ENCODE peak calls at places on chromosomes 16 and 17, in six cellular contexts. W is IMR-90, C is gastrocnemius medialis, H is lung, N is body of pancreas, Z is ovary. T is an unnamed sample.

GRCh38 chr16:22977294-22977697 is 163.3 kb downstream of the HS3ST2 start:
- DNase-seq in N (no peak), W (no peak), Z (no peak), H (no peak), C (no peak), T (no peak)

GRCh38 chr16:86901483-86901882 is 323.1 kb downstream of the FOXL1 start:
- DNase-seq in H (no peak), C (no peak), W (peak; percentile 72), N (peak; percentile 16), Z (no peak), T (no peak)

GRCh38 chr16:83713597-83713996 is 94.2 kb upstream of the HSBP1 start:
- DNase-seq in W (no peak), Z (no peak), C (no peak), H (peak; percentile 71), N (no peak), T (no peak)

GRCh38 chr16:11613381-11614303 is 26.9 kb upstream of the LITAF start:
- DNase-seq in C (peak; percentile 44), Z (no peak), N (peak; percentile 34), H (peak; percentile 71), W (no peak), T (no peak)

GRCh38 chr16:89022051-89022836 is 45.2 kb upstream of the CBFA2T3 start:
- DNase-seq in Z (no peak), H (no peak), W (no peak), N (no peak), C (no peak), T (no peak)

GRCh38 chr17:27494192-27495091 is 38.2 kb downstream of the KSR1 start:
- DNase-seq in W (peak; percentile 42), N (peak; percentile 93), H (peak; percentile 83), C (peak; percentile 34), Z (no peak), T (peak; percentile 43)

GRCh38 chr17:72357764-72358365 is 237.0 kb downstream of the SOX9 start:
- DNase-seq in C (no peak), W (peak; percentile 36), N (no peak), Z (no peak), H (no peak), T (no peak)

GRCh38 chr17:47224971-47225370 is 15.8 kb downstream of the MYL4 start:
- DNase-seq in C (no peak), H (no peak), Z (no peak), N (no peak), W (no peak), T (no peak)

GRCh38 chr16:81616321-81617020 is 162.6 kb upstream of the PLCG2 start:
- DNase-seq in C (no peak), H (no peak), N (peak; percentile 47), Z (peak; percentile 66), W (peak; percentile 63), T (peak; percentile 46)

GRCh38 chr16:9518054-9518453 is 426.6 kb downstream of the HAPSTR1 start:
- DNase-seq in Z (no peak), C (no peak), N (peak; percentile 18), W (no peak), H (no peak), T (peak; percentile 20)

GRCh38 chr17:36750316-36750885 is 149.0 kb downstream of the MRM1 start:
- DNase-seq in H (no peak), N (no peak), Z (no peak), W (no peak), C (no peak), T (no peak)

GRCh38 chr17:36749493-36749892 is 148.1 kb downstream of the MRM1 start:
- DNase-seq in N (no peak), H (no peak), W (no peak), C (no peak), Z (no peak), T (no peak)

GRCh38 chr17:36752096-36752888 is 150.9 kb downstream of the MRM1 start:
- DNase-seq in N (no peak), Z (no peak), C (no peak), H (no peak), W (no peak), T (no peak)

GRCh38 chr17:36746654-36747053 is 145.3 kb downstream of the MRM1 start:
- DNase-seq in H (no peak), N (no peak), C (no peak), Z (no peak), W (no peak), T (no peak)

GRCh38 chr17:36747861-36748260 is 146.5 kb downstream of the MRM1 start:
- DNase-seq in H (no peak), Z (no peak), C (no peak), W (no peak), N (no peak), T (no peak)
- TF ChIP-seq CTCF in H (no peak), Z (no peak), C (no peak), W (no peak), N (no peak), T (no peak)

DNA sequence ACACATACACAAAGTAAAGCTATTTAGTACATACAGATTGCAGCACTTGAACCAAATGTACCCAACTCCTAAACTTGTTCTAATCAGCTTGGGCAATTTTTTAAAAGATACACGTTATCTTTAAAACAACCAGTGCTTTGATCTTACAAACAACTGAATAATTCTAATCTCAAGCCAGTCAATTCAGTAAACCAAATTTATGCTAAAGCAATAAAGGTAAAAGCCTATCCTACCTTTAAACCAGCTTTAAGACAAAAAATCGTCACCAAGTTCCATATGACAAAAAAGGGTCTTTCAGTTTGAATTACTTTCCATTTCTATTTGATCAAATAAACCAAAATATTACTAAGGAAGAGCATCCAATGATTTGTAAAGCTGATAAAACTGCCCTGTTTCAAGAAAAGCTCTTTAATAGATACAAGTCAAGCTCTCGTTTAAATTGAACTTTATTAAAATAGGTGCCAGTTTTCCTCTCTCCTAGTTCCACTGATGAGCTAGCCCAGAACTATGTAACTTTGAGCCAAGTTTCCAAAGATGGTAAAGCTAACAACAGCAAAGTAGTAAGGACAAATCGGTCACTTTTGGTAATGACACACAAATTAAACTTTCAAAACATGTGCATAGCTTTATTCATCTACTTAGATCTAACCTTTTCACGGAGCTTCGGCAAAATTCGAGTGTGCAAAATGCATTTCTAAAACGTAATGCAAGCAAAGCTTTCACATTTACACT is 10.2 kb downstream of the CRYBA1 start:
- DNase-seq in C (no peak), Z (no peak), H (no peak), N (no peak), W (peak; percentile 53), T (no peak)
- H3K4me3 ChIP-seq in C (peak overlapping the region; percentile 20), Z (no peak overlapping the region), H (no peak overlapping the region), N (no peak overlapping the region), W (peak overlapping the region; percentile 25), T (no peak overlapping the region)

GRCh38 chr16:85449885-85450245 is 163.3 kb upstream of the GSE1 start:
- DNase-seq in N (no peak), Z (no peak), C (no peak), W (no peak), H (no peak), T (no peak)

GRCh38 chr16:85449195-85449884 is 163.8 kb upstream of the GSE1 start:
- DNase-seq in W (no peak), Z (no peak), H (no peak), C (no peak), N (no peak), T (no peak)

GRCh38 chr16:85446846-85447656 is 166.1 kb upstream of the GSE1 start:
- DNase-seq in N (peak; percentile 70), W (no peak), H (no peak), C (peak; percentile 59), Z (no peak), T (no peak)

GRCh38 chr16:85447657-85448313 is 165.3 kb upstream of the GSE1 start:
- DNase-seq in N (no peak), W (no peak), C (no peak), H (no peak), Z (no peak), T (no peak)

GRCh38 chr16:85448557-85449194 is 164.4 kb upstream of the GSE1 start:
- DNase-seq in C (no peak), W (no peak), N (peak; percentile 90), H (no peak), Z (no peak), T (peak; percentile 49)
- H3K4me1 ChIP-seq in C (peaks cover 25% of the 10 kb centered on the region), W (no peaks in the 10 kb centered on the region), N (peaks cover 40% of the 10 kb centered on the region), H (peaks cover 12% of the 10 kb centered on the region), Z (peaks cover 18% of the 10 kb centered on the region), T (no peaks in the 10 kb centered on the region)

DNA sequence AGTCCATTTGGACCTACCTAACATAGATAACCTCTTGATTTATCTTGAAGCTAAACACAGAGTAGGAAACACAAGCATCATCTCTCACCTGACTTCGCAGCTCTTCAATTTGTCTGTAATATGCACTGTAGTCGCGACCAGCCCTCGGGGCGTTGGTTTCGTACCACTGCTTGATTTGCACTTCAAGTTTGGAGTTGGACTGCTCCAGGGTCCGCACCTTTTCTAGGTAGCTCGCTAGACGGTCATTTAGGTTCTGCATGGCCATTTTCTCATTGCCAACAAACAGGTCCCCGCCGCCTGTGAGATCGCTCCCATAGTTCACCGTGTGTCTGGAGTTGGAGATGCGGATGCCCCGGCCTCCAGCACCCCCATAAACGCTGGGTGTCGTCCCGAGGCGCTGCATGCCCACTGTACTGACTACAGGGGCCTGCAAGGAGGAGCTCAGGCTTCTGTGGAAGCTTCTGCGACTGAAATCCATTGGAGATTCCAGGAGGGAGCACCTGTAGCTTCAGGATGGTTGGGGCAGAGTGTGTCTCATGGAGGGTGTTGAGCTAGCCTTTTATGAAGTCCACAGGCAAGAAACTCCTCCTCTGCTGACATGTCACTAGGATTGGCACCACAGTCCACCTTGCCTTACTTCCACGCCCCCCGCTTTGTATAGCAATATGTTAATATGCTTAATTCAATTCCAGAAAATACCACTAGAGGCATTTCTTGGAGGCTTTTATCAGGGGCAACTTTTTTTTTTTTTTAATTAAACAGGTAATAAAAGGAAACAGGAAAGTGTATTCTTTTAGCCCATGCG is at the start of gene KRT20:
- DNase-seq in C (no peak), Z (no peak), W (no peak), H (no peak), N (no peak), T (no peak)
- TF ChIP-seq CTCF in C (no peak), Z (no peak), W (no peak), H (no peak), N (no peak), T (no peak)

GRCh38 chr16:57621521-57622268 is 6.7 kb upstream of the ADGRG1 start:
- DNase-seq in W (no peak), N (peak; percentile 36), H (no peak), Z (peak; percentile 20), C (no peak), T (peak; percentile 12)

GRCh38 chr16:57619133-57619605 is 9.3 kb upstream of the ADGRG1 start:
- DNase-seq in W (no peak), C (no peak), H (no peak), N (no peak), Z (peak; percentile 14), T (no peak)

GRCh38 chr16:57619606-57620315 is 8.7 kb upstream of the ADGRG1 start:
- DNase-seq in H (no peak), W (no peak), N (peak; percentile 88), C (no peak), Z (peak; percentile 21), T (peak; percentile 10)

GRCh38 chr16:57622361-57623250 is 5.8 kb upstream of the ADGRG1 start:
- DNase-seq in C (no peak), N (peak; percentile 46), H (no peak), Z (peak; percentile 21), W (no peak), T (no peak)

GRCh38 chr16:57620316-57621231 is 7.9 kb upstream of the ADGRG1 start:
- DNase-seq in Z (peak; percentile 28), N (peak; percentile 72), W (no peak), C (no peak), H (peak; percentile 63), T (peak; percentile 11)
- H3K4me3 ChIP-seq in Z (no peak overlapping the region), N (no peak overlapping the region), W (no peak overlapping the region), C (no peak overlapping the region), H (peak overlapping the region; percentile 18), T (no peak overlapping the region)

T was measured in uterus.